ENCODE peak calls at places on chromosomes 3 and 15, in six cellular contexts. W, J, U, Z, N and O are unnamed samples.
A peak's percentile ranks its signal among the peaks of the same experiment; 100 is the strongest.

GRCh38 chr3:173660645-173661299 is 263.2 kb downstream of the NLGN1 start:
- DNase-seq in N (peak; percentile 46), J (peak; percentile 45), W (no peak), U (no peak), Z (peak; percentile 44), O (no peak)

GRCh38 chr3:9088431-9089353 is 125.4 kb upstream of the RAD18 start:
- DNase-seq in N (no peak), Z (no peak), U (no peak), W (no peak), J (no peak), O (no peak)

GRCh38 chr3:188947983-188948657 is 223.7 kb upstream of the TPRG1 start:
- DNase-seq in J (peak; percentile 85), U (peak; percentile 64), W (peak; percentile 79), N (peak; percentile 14), Z (peak; percentile 96), O (peak; percentile 89)

GRCh38 chr3:190086191-190086590 is 34.5 kb downstream of the P3H2 start:
- DNase-seq in J (no peak), W (no peak), Z (no peak), N (no peak), U (peak; percentile 36), O (peak; percentile 52)

GRCh38 chr3:15630646-15631350 is 29.3 kb downstream of the BTD start:
- DNase-seq in J (peak; percentile 87), N (peak; percentile 55), U (no peak), Z (peak; percentile 83), W (no peak), O (no peak)

GRCh38 chr3:105553851-105554250 is 187.1 kb downstream of the ALCAM start:
- DNase-seq in Z (no peak), N (no peak), U (no peak), W (no peak), J (peak; percentile 58), O (no peak)

GRCh38 chr15:63887630-63888029 is 53.9 kb upstream of the HERC1 start:
- DNase-seq in J (no peak), U (no peak), N (no peak), W (no peak), Z (no peak), O (no peak)

GRCh38 chr3:61812517-61812916 is 251.1 kb downstream of the PTPRG start:
- DNase-seq in W (no peak), N (peak; percentile 15), Z (no peak), U (no peak), J (no peak), O (no peak)

GRCh38 chr15:74978503-74978902 is 16.9 kb upstream of the SCAMP5 start:
- DNase-seq in Z (peak; percentile 32), U (no peak), J (peak; percentile 22), N (no peak), W (no peak), O (no peak)

GRCh38 chr3:131304890-131305289 is 76.7 kb upstream of the NUDT16 start:
- DNase-seq in W (no peak), J (no peak), Z (no peak), N (no peak), U (no peak), O (no peak)

GRCh38 chr3:139935071-139935865 is at the start of gene CLSTN2:
- DNase-seq in J (no peak), N (peak; percentile 44), U (no peak), W (peak; percentile 75), Z (peak; percentile 55), O (peak; percentile 80)

GRCh38 chr15:74901612-74902063 is 5.0 kb downstream of the FAM219B start:
- DNase-seq in Z (peak; percentile 67), W (peak; percentile 57), J (peak; percentile 46), N (peak; percentile 65), U (no peak), O (peak; percentile 55)

GRCh38 chr3:178436773-178437172 is 99.5 kb upstream of the KCNMB2 start:
- DNase-seq in U (no peak), J (peak; percentile 55), W (no peak), Z (peak; percentile 45), N (no peak), O (no peak)

GRCh38 chr3:8739757-8740508 is 6.3 kb downstream of the CAV3 start:
- DNase-seq in W (no peak), J (peak; percentile 78), U (no peak), Z (peak; percentile 49), N (peak; percentile 29), O (no peak)

GRCh38 chr3:14254812-14255702 is 76.4 kb downstream of the LSM3 start:
- DNase-seq in U (no peak), N (no peak), Z (no peak), W (no peak), J (no peak), O (no peak)

GRCh38 chr3:137642831-137643230 is 121.3 kb upstream of the SOX14 start:
- DNase-seq in N (no peak), J (no peak), U (no peak), W (no peak), Z (no peak), O (no peak)

DNA sequence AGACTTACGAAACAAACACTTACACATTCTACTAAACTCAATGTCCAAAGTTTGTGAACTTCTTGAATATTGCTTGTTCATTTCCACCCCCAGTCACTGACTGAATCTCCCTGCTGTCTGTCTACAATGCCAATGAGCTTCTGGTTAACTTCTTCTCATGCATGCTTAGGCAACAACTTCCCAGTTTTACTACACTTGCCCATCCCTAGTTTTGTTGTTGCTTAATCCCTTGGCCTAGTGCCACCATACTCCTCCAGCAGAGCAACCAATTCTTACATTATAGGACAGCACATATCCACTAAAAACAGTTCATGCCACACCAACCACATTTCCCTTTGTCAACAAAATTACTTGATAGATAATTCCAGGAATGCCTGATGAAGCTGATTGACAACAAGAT is 40.9 kb upstream of the CCR2 start:
- DNase-seq in N (no peak), Z (peak; percentile 27), W (no peak), J (no peak), U (no peak), O (no peak)
- H4K91ac ChIP-seq in N (no peak overlapping the region), Z (no peak overlapping the region), W (no peak overlapping the region), J (no peak overlapping the region), U (no peak overlapping the region), O (no peak overlapping the region)

DNA sequence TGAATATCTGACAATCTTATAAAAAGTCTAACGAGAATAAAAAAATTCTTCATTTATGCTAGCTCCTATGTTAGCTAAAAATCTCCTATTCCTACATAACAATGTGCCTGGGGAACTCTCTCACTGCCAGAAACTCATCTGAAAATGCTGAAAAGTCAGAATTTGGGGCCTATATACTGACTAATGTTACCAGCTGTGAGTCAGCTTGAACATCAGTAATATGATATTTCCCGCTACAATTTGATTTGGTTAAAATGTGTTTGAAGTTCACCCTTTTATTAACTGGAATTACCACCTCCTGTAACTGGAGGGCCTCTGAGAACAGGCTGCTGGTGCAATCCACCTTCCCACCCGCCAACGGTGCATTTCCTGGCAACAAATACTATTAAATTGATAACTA is 141.9 kb downstream of the TIGIT start:
- DNase-seq in W (no peak), Z (no peak), N (no peak), J (peak; percentile 51), U (no peak), O (no peak)
- H4K91ac ChIP-seq in W (no peak overlapping the region), Z (no peak overlapping the region), N (no peak overlapping the region), J (no peak overlapping the region), U (no peak overlapping the region), O (no peak overlapping the region)

DNA sequence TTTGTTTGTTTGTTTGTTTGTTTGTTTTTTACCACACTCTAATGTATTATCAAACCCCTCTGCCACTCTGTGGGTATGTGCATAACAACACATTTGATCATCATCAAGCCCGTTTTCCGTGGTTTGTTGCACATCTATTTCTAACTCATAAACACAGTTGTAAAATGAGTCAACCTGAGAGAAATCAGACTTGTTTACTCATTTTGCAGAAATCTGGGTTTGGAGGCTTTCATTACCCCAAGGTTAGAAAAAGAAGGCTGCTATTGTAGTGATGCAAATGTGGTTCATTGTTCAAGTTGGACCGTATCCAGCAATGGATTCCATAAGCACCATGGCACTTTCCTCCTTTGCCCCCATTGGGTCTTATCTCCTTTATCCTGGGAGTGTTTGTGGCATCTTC is 353.2 kb upstream of the SOX2 start:
- DNase-seq in J (no peak), N (no peak), U (no peak), Z (no peak), W (no peak), O (no peak)
- H4K91ac ChIP-seq in J (no peak overlapping the region), N (no peak overlapping the region), U (no peak overlapping the region), Z (no peak overlapping the region), W (no peak overlapping the region), O (no peak overlapping the region)

DNA sequence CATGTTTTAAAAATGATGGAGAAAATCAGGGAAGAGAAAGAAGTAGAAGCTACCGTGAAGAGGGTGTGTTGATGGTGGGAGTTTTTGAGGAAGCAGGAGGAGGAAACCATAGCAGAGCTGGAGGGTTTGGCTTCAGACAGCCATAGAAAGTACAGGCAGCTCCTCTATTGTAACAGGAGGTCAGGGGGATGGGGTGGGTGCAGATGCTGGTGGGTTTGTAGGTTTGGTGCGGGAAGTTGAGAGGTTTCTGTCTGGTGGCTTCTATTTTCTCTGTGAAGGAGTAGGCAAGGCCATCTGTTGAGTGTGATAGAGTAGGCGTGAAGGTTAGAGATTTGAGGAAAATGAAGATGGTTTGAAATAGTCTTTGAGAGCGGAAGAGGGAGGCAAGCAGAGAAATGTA is 97.7 kb upstream of the TBC1D5 start:
- DNase-seq in N (no peak), U (no peak), W (no peak), J (no peak), Z (no peak), O (no peak)
- H4K91ac ChIP-seq in N (no peak overlapping the region), U (no peak overlapping the region), W (no peak overlapping the region), J (no peak overlapping the region), Z (no peak overlapping the region), O (no peak overlapping the region)

GRCh38 chr15:89136818-89137772 is 48.8 kb downstream of the ABHD2 start:
- DNase-seq in Z (peak; percentile 36), U (no peak), N (peak; percentile 65), J (peak; percentile 33), W (no peak), O (no peak)
- H4K91ac ChIP-seq in Z (no peak overlapping the region), U (no peak overlapping the region), N (no peak overlapping the region), J (no peak overlapping the region), W (no peak overlapping the region), O (no peak overlapping the region)

GRCh38 chr3:24042174-24042878 is 97.2 kb downstream of the NR1D2 start:
- DNase-seq in W (no peak), Z (peak; percentile 22), N (no peak), J (peak; percentile 58), U (no peak), O (no peak)
- H4K91ac ChIP-seq in W (no peak overlapping the region), Z (no peak overlapping the region), N (no peak overlapping the region), J (no peak overlapping the region), U (no peak overlapping the region), O (no peak overlapping the region)

DNA sequence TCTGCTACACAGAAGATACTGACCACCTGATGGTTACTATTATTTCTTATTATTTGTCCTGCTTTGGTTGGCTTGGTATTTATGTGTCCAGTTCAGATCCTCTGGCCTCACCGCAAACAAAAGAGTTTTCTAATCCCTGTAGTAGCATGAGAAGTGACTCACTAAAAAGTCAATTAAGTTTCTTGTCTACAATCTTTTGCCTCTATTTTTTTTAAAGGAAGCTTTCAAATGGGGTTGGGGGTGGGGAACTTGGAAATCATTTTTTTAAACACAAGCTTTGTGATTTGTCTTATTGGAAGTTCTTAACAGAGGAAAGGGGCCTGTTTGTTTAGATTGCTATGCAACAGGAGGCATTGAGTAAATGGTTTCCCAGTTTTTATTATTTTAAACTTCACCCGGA is 156.4 kb upstream of the TSC22D2 start:
- DNase-seq in N (no peak), U (no peak), W (no peak), J (peak; percentile 47), Z (peak; percentile 88), O (no peak)
- H4K91ac ChIP-seq in N (no peak overlapping the region), U (no peak overlapping the region), W (no peak overlapping the region), J (peak overlapping the region; percentile 82), Z (no peak overlapping the region), O (no peak overlapping the region)

GRCh38 chr15:39354188-39354587 is 226.7 kb upstream of the THBS1 start:
- DNase-seq in J (no peak), N (no peak), W (no peak), U (no peak), Z (no peak), O (no peak)
- H4K91ac ChIP-seq in J (no peak overlapping the region), N (no peak overlapping the region), W (no peak overlapping the region), U (no peak overlapping the region), Z (no peak overlapping the region), O (no peak overlapping the region)